ENCODE peak calls at places on chromosomes 1 and 21, in six cellular contexts. Z is T follicular helper cell; F is activated CD4-positive, alpha-beta T cell treated with anti-CD3 and anti-CD28 coated beads for 24 hours; E is stimulated activated CD8-positive, alpha-beta memory T cell treated with anti-CD3 and anti-CD28 coated beads, Interleukin-12 subunit alpha, Interleukin-12 subunit beta, amount 100 ng/mL, for 1 hour; B is neural progenitor cell; Q is HS-27A. X is an unnamed sample.

GRCh38 chr1:151537112-151537511 is 3.0 kb upstream of the TUFT1 start:
- DNase-seq in E (no peak), Z (no peak), Q (peak), B (no peak), F (no peak), X (no peak)

GRCh38 chr1:145963218-145964019 is 956 bp downstream of the ANKRD34A start:
- DNase-seq in Q (no peak), E (no peak), Z (no peak), F (no peak), B (no peak), X (no peak)

GRCh38 chr1:203051841-203052324 is 25.6 kb downstream of the PPFIA4 start:
- DNase-seq in B (no peak), F (no peak), E (no peak), Q (no peak), Z (no peak), X (no peak)

GRCh38 chr1:53311104-53311908 is 16.6 kb downstream of the LRP8 start:
- DNase-seq in Q (no peak), Z (no peak), F (no peak), B (no peak), E (no peak), X (no peak)

GRCh38 chr1:2248127-2248826 is 20.2 kb downstream of the SKI start:
- DNase-seq in F (no peak), B (peak), Z (no peak), Q (no peak), E (no peak), X (no peak)

GRCh38 chr1:6743189-6744101 is 41.8 kb upstream of the CAMTA1 start:
- DNase-seq in E (no peak), B (no peak), Q (peak), F (no peak), Z (no peak), X (peak)

GRCh38 chr1:90925928-90926869 is 95.6 kb downstream of the ZNF644 start:
- DNase-seq in F (no peak), Z (no peak), Q (peak), B (peak), E (no peak), X (no peak)

GRCh38 chr1:214277704-214278635 is 3.0 kb upstream of the SMYD2 start:
- DNase-seq in B (no peak), E (no peak), Z (no peak), F (no peak), Q (no peak), X (no peak)

GRCh38 chr1:3101127-3101939 is 32.3 kb downstream of the PRDM16 start:
- DNase-seq in E (no peak), Q (no peak), Z (no peak), B (peak), F (no peak), X (no peak)

GRCh38 chr1:29690156-29690555 is 453.8 kb downstream of the PTPRU start:
- DNase-seq in F (no peak), B (no peak), E (no peak), Z (no peak), Q (no peak), X (no peak)

GRCh38 chr1:97277891-97278662 is 556.5 kb downstream of the PTBP2 start:
- DNase-seq in Z (no peak), B (no peak), F (no peak), E (no peak), Q (peak), X (no peak)

GRCh38 chr1:182149411-182149965 is 88.0 kb upstream of the ZNF648 start:
- DNase-seq in Z (no peak), E (no peak), B (no peak), F (no peak), Q (no peak), X (no peak)

GRCh38 chr1:5686925-5687706 is 305.1 kb downstream of the NPHP4 start:
- DNase-seq in Z (no peak), B (no peak), F (no peak), Q (no peak), E (no peak), X (no peak)

GRCh38 chr1:3459940-3460652 is 5.6 kb downstream of the ARHGEF16 start:
- DNase-seq in B (no peak), F (no peak), E (no peak), Q (no peak), Z (no peak), X (no peak)

GRCh38 chr21:32457360-32457840 is 44.9 kb downstream of the EVA1C start:
- DNase-seq in B (no peak), F (no peak), E (no peak), Q (no peak), Z (no peak), X (no peak)

GRCh38 chr1:95282496-95282850 is 48.5 kb downstream of the RWDD3 start:
- DNase-seq in B (no peak), Z (no peak), E (no peak), Q (no peak), F (no peak), X (no peak)

GRCh38 chr1:76868916-76869315 is 1.6 kb downstream of the ST6GALNAC5 start:
- DNase-seq in E (no peak), Z (no peak), F (no peak), Q (no peak), B (peak), X (no peak)

GRCh38 chr1:7120863-7121621 is 335.8 kb downstream of the CAMTA1 start:
- DNase-seq in B (no peak), F (no peak), Z (no peak), Q (no peak), E (no peak), X (no peak)

GRCh38 chr1:119323216-119323982 is 45.2 kb upstream of the HAO2 start:
- DNase-seq in Z (no peak), E (no peak), Q (no peak), B (no peak), F (no peak), X (peak)

GRCh38 chr1:83931658-83932253 is 67.2 kb downstream of the TTLL7 start:
- DNase-seq in F (no peak), B (peak), E (no peak), Q (peak), Z (no peak), X (peak)

GRCh38 chr1:37477946-37478345 is 3.6 kb downstream of the ZC3H12A start:
- DNase-seq in E (no peak), Z (no peak), F (no peak), Q (no peak), B (no peak), X (no peak)

GRCh38 chr1:190479028-190479427 is 1.4 kb upstream of the BRINP3 start:
- DNase-seq in E (no peak), Q (no peak), B (peak), Z (no peak), F (no peak), X (no peak)

GRCh38 chr1:79128726-79129125 is 122.2 kb upstream of the ADGRL4 start:
- DNase-seq in Q (peak), B (no peak), Z (no peak), F (no peak), E (no peak), X (no peak)

GRCh38 chr1:15027515-15027948 is 126.0 kb upstream of the TMEM51 start:
- DNase-seq in Q (peak), B (peak), E (no peak), F (peak), Z (no peak), X (peak)

GRCh38 chr1:165068716-165069115 is 287.8 kb downstream of the LMX1A start:
- DNase-seq in Z (no peak), E (no peak), B (no peak), F (no peak), Q (no peak), X (no peak)

GRCh38 chr1:188432427-188432826 is 1603.7 kb downstream of the PLA2G4A start:
- DNase-seq in Q (no peak), E (no peak), Z (no peak), B (no peak), F (no peak), X (no peak)

GRCh38 chr21:44299458-44300261 is at the start of gene PFKL:
- DNase-seq in Z (peak), B (peak), Q (peak), F (peak), E (no peak), X (peak)

GRCh38 chr1:234607091-234608025 is 2.6 kb downstream of the IRF2BP2 start:
- DNase-seq in Q (no peak), B (peak), E (no peak), F (no peak), Z (no peak), X (no peak)

GRCh38 chr1:119482517-119483425 is 24.2 kb upstream of the HSD3B1 start:
- DNase-seq in B (no peak), E (no peak), Z (no peak), Q (no peak), F (no peak), X (no peak)

GRCh38 chr1:115705085-115706008 is 63.2 kb downstream of the CASQ2 start:
- DNase-seq in E (no peak), Q (no peak), F (no peak), Z (no peak), B (peak), X (no peak)

GRCh38 chr1:89022167-89022959 is at the start of gene GBP3:
- DNase-seq in Q (no peak), Z (no peak), B (no peak), E (no peak), F (no peak), X (no peak)

GRCh38 chr1:42937141-42937696 is 21.4 kb downstream of the SLC2A1 start:
- DNase-seq in B (no peak), Z (no peak), Q (no peak), E (no peak), F (no peak), X (no peak)

GRCh38 chr1:75100481-75101092 is 33.6 kb upstream of the LHX8 start:
- DNase-seq in F (no peak), Q (no peak), E (no peak), B (no peak), Z (no peak), X (no peak)